ENCODE peak calls at places on chromosomes 6 and 20, in six cellular contexts. One of them, this sample, is unnamed.

GRCh38 chr6:149840345-149841075 is 23.6 kb downstream of the LRP11 start:
- DNase-seq in cortex of kidney: no peak
- DNase-seq in T1000: no peak
- DNase-seq in GM04504: peak; percentile 87
- DNase-seq in choroid plexus epithelial cell: peak; percentile 55
- DNase-seq in HuH-7.5: peak; percentile 79
- DNase-seq in this sample: peak; percentile 59

GRCh38 chr6:45687570-45687969 is 309.8 kb upstream of the SUPT3H start:
- DNase-seq in cortex of kidney: no peak
- DNase-seq in T1000: no peak
- DNase-seq in GM04504: no peak
- DNase-seq in choroid plexus epithelial cell: no peak
- DNase-seq in HuH-7.5: no peak
- DNase-seq in this sample: no peak

GRCh38 chr6:96301023-96301422 is 220.6 kb upstream of the UFL1 start:
- DNase-seq in cortex of kidney: no peak
- DNase-seq in T1000: no peak
- DNase-seq in GM04504: no peak
- DNase-seq in choroid plexus epithelial cell: no peak
- DNase-seq in HuH-7.5: no peak
- DNase-seq in this sample: no peak

GRCh38 chr20:20820104-20820503 is 107.7 kb upstream of the RALGAPA2 start:
- DNase-seq in cortex of kidney: no peak
- DNase-seq in T1000: no peak
- DNase-seq in GM04504: no peak
- DNase-seq in choroid plexus epithelial cell: peak; percentile 7
- DNase-seq in HuH-7.5: peak; percentile 75
- DNase-seq in this sample: no peak

GRCh38 chr6:170152111-170152926 is 138.6 kb downstream of the DLL1 start:
- DNase-seq in cortex of kidney: no peak
- DNase-seq in T1000: no peak
- DNase-seq in GM04504: no peak
- DNase-seq in choroid plexus epithelial cell: no peak
- DNase-seq in HuH-7.5: no peak
- DNase-seq in this sample: no peak

GRCh38 chr20:24668384-24668702 is 198.9 kb downstream of the SYNDIG1 start:
- DNase-seq in cortex of kidney: no peak
- DNase-seq in T1000: no peak
- DNase-seq in GM04504: no peak
- DNase-seq in choroid plexus epithelial cell: no peak
- DNase-seq in HuH-7.5: no peak
- DNase-seq in this sample: no peak

GRCh38 chr6:137084090-137084489 is 39.3 kb upstream of the IL20RA start:
- DNase-seq in cortex of kidney: no peak
- DNase-seq in T1000: no peak
- DNase-seq in GM04504: no peak
- DNase-seq in choroid plexus epithelial cell: no peak
- DNase-seq in HuH-7.5: no peak
- DNase-seq in this sample: no peak

GRCh38 chr20:37137547-37137946 is 41.6 kb upstream of the RPN2 start:
- DNase-seq in cortex of kidney: no peak
- DNase-seq in T1000: no peak
- DNase-seq in GM04504: no peak
- DNase-seq in choroid plexus epithelial cell: no peak
- DNase-seq in HuH-7.5: no peak
- DNase-seq in this sample: no peak

GRCh38 chr6:124956018-124956417 is 6.2 kb upstream of the RNF217 start:
- DNase-seq in cortex of kidney: no peak
- DNase-seq in T1000: no peak
- DNase-seq in GM04504: no peak
- DNase-seq in choroid plexus epithelial cell: no peak
- DNase-seq in HuH-7.5: no peak
- DNase-seq in this sample: no peak

GRCh38 chr6:6319947-6320811 is at the start of gene F13A1:
- DNase-seq in cortex of kidney: no peak
- DNase-seq in T1000: no peak
- DNase-seq in GM04504: no peak
- DNase-seq in choroid plexus epithelial cell: no peak
- DNase-seq in HuH-7.5: no peak
- DNase-seq in this sample: no peak

GRCh38 chr6:30769088-30769852 is 24.9 kb upstream of the IER3 start:
- DNase-seq in cortex of kidney: no peak
- DNase-seq in T1000: peak; percentile 83
- DNase-seq in GM04504: peak; percentile 87
- DNase-seq in choroid plexus epithelial cell: peak; percentile 91
- DNase-seq in HuH-7.5: no peak
- DNase-seq in this sample: peak; percentile 94

GRCh38 chr20:34791289-34792020 is 34.0 kb downstream of the NCOA6 start:
- DNase-seq in cortex of kidney: no peak
- DNase-seq in T1000: no peak
- DNase-seq in GM04504: peak; percentile 54
- DNase-seq in choroid plexus epithelial cell: peak; percentile 75
- DNase-seq in HuH-7.5: no peak
- DNase-seq in this sample: no peak

GRCh38 chr20:59779656-59780380 is 153.6 kb downstream of the SYCP2 start:
- DNase-seq in cortex of kidney: no peak
- DNase-seq in T1000: no peak
- DNase-seq in GM04504: no peak
- DNase-seq in choroid plexus epithelial cell: no peak
- DNase-seq in HuH-7.5: no peak
- DNase-seq in this sample: no peak

GRCh38 chr20:38926934-38927616 is 858 bp downstream of the FAM83D start:
- DNase-seq in cortex of kidney: no peak
- DNase-seq in T1000: no peak
- DNase-seq in GM04504: no peak
- DNase-seq in choroid plexus epithelial cell: peak; percentile 17
- DNase-seq in HuH-7.5: no peak
- DNase-seq in this sample: no peak

GRCh38 chr6:15747354-15747883 is 84.6 kb upstream of the DTNBP1 start:
- DNase-seq in cortex of kidney: no peak
- DNase-seq in T1000: no peak
- DNase-seq in GM04504: no peak
- DNase-seq in choroid plexus epithelial cell: no peak
- DNase-seq in HuH-7.5: no peak
- DNase-seq in this sample: no peak

GRCh38 chr20:48828734-48829460 is 1.1 kb upstream of the PREX1 start:
- DNase-seq in cortex of kidney: no peak
- DNase-seq in T1000: no peak
- DNase-seq in GM04504: no peak
- DNase-seq in choroid plexus epithelial cell: no peak
- DNase-seq in HuH-7.5: peak; percentile 61
- DNase-seq in this sample: no peak

GRCh38 chr20:16062661-16063591 is 510.3 kb downstream of the KIF16B start:
- DNase-seq in cortex of kidney: no peak
- DNase-seq in T1000: no peak
- DNase-seq in GM04504: no peak
- DNase-seq in choroid plexus epithelial cell: no peak
- DNase-seq in HuH-7.5: no peak
- DNase-seq in this sample: no peak

GRCh38 chr20:62133864-62134263 is 9.3 kb downstream of the PSMA7 start:
- DNase-seq in cortex of kidney: no peak
- DNase-seq in T1000: no peak
- DNase-seq in GM04504: no peak
- DNase-seq in choroid plexus epithelial cell: no peak
- DNase-seq in HuH-7.5: no peak
- DNase-seq in this sample: no peak

GRCh38 chr6:170017603-170018274 is 266.3 kb downstream of the ERMARD start:
- DNase-seq in cortex of kidney: no peak
- DNase-seq in T1000: no peak
- DNase-seq in GM04504: no peak
- DNase-seq in choroid plexus epithelial cell: no peak
- DNase-seq in HuH-7.5: no peak
- DNase-seq in this sample: no peak

GRCh38 chr20:13183005-13183404 is 38.1 kb upstream of the ISM1 start:
- DNase-seq in cortex of kidney: no peak
- DNase-seq in T1000: no peak
- DNase-seq in GM04504: no peak
- DNase-seq in choroid plexus epithelial cell: no peak
- DNase-seq in HuH-7.5: no peak
- DNase-seq in this sample: no peak

GRCh38 chr6:23728707-23729106 is 397.3 kb upstream of the NRSN1 start:
- DNase-seq in cortex of kidney: no peak
- DNase-seq in T1000: no peak
- DNase-seq in GM04504: no peak
- DNase-seq in choroid plexus epithelial cell: peak; percentile 5
- DNase-seq in HuH-7.5: no peak
- DNase-seq in this sample: no peak

GRCh38 chr6:15623282-15624116 is 39.3 kb downstream of the DTNBP1 start:
- DNase-seq in cortex of kidney: no peak
- DNase-seq in T1000: no peak
- DNase-seq in GM04504: no peak
- DNase-seq in choroid plexus epithelial cell: peak; percentile 52
- DNase-seq in HuH-7.5: no peak
- DNase-seq in this sample: peak; percentile 48

GRCh38 chr6:146543940-146544661 is 468 bp downstream of the RAB32 start:
- DNase-seq in cortex of kidney: no peak
- DNase-seq in T1000: peak; percentile 35
- DNase-seq in GM04504: no peak
- DNase-seq in choroid plexus epithelial cell: peak; percentile 53
- DNase-seq in HuH-7.5: peak; percentile 35
- DNase-seq in this sample: no peak

GRCh38 chr20:33539129-33539528 is 49.2 kb downstream of the CBFA2T2 start:
- DNase-seq in cortex of kidney: no peak
- DNase-seq in T1000: no peak
- DNase-seq in GM04504: no peak
- DNase-seq in choroid plexus epithelial cell: peak; percentile 58
- DNase-seq in HuH-7.5: no peak
- DNase-seq in this sample: no peak

GRCh38 chr20:62766716-62767115 is 29.6 kb upstream of the MRGBP start:
- DNase-seq in cortex of kidney: no peak
- DNase-seq in T1000: no peak
- DNase-seq in GM04504: no peak
- DNase-seq in choroid plexus epithelial cell: no peak
- DNase-seq in HuH-7.5: no peak
- DNase-seq in this sample: no peak

GRCh38 chr6:166626177-166627038 is 643 bp downstream of the RPS6KA2 start:
- DNase-seq in cortex of kidney: no peak
- DNase-seq in T1000: no peak
- DNase-seq in GM04504: no peak
- DNase-seq in choroid plexus epithelial cell: peak; percentile 68
- DNase-seq in HuH-7.5: no peak
- DNase-seq in this sample: no peak

GRCh38 chr6:127520061-127520460 is 926 bp upstream of the MTCL3 start:
- DNase-seq in cortex of kidney: no peak
- DNase-seq in T1000: no peak
- DNase-seq in GM04504: no peak
- DNase-seq in choroid plexus epithelial cell: peak; percentile 35
- DNase-seq in HuH-7.5: no peak
- DNase-seq in this sample: no peak

GRCh38 chr6:152716322-152716721 is 18.6 kb downstream of the MYCT1 start:
- DNase-seq in cortex of kidney: no peak
- DNase-seq in T1000: no peak
- DNase-seq in GM04504: no peak
- DNase-seq in choroid plexus epithelial cell: no peak
- DNase-seq in HuH-7.5: no peak
- DNase-seq in this sample: no peak

GRCh38 chr6:431504-431903 is 40.0 kb downstream of the IRF4 start:
- DNase-seq in cortex of kidney: no peak
- DNase-seq in T1000: no peak
- DNase-seq in GM04504: no peak
- DNase-seq in choroid plexus epithelial cell: no peak
- DNase-seq in HuH-7.5: no peak
- DNase-seq in this sample: no peak

GRCh38 chr6:149246691-149247384 is 70.7 kb upstream of the TAB2 start:
- DNase-seq in cortex of kidney: no peak
- DNase-seq in T1000: no peak
- DNase-seq in GM04504: no peak
- DNase-seq in choroid plexus epithelial cell: no peak
- DNase-seq in HuH-7.5: no peak
- DNase-seq in this sample: no peak

GRCh38 chr20:44396369-44396768 is 40.9 kb downstream of the HNF4A start:
- DNase-seq in cortex of kidney: no peak
- DNase-seq in T1000: no peak
- DNase-seq in GM04504: no peak
- DNase-seq in choroid plexus epithelial cell: no peak
- DNase-seq in HuH-7.5: no peak
- DNase-seq in this sample: no peak

GRCh38 chr6:626236-626635 is 30.7 kb downstream of the HUS1B start:
- DNase-seq in cortex of kidney: no peak
- DNase-seq in T1000: no peak
- DNase-seq in GM04504: no peak
- DNase-seq in choroid plexus epithelial cell: peak; percentile 50
- DNase-seq in HuH-7.5: no peak
- DNase-seq in this sample: no peak

GRCh38 chr6:35727206-35727934 is 9.5 kb upstream of the ARMC12 start:
- DNase-seq in cortex of kidney: no peak
- DNase-seq in T1000: peak; percentile 60
- DNase-seq in GM04504: no peak
- DNase-seq in choroid plexus epithelial cell: peak; percentile 94
- DNase-seq in HuH-7.5: peak; percentile 50
- DNase-seq in this sample: peak; percentile 56

GRCh38 chr6:10521104-10521808 is at the start of gene GCNT2:
- DNase-seq in cortex of kidney: no peak
- DNase-seq in T1000: peak; percentile 33
- DNase-seq in GM04504: no peak
- DNase-seq in choroid plexus epithelial cell: peak; percentile 75
- DNase-seq in HuH-7.5: peak; percentile 31
- DNase-seq in this sample: no peak

GRCh38 chr6:36979343-36979742 is 6.7 kb downstream of the MTCH1 start:
- DNase-seq in cortex of kidney: no peak
- DNase-seq in T1000: no peak
- DNase-seq in GM04504: peak; percentile 28
- DNase-seq in choroid plexus epithelial cell: peak; percentile 84
- DNase-seq in HuH-7.5: no peak
- DNase-seq in this sample: no peak

GRCh38 chr6:2971420-2972218 is at the start of gene SERPINB6:
- DNase-seq in cortex of kidney: no peak
- DNase-seq in T1000: peak; percentile 66
- DNase-seq in GM04504: no peak
- DNase-seq in choroid plexus epithelial cell: peak; percentile 80
- DNase-seq in HuH-7.5: peak; percentile 35
- DNase-seq in this sample: no peak

GRCh38 chr6:130749402-130749801 is 77.8 kb upstream of the SMLR1 start:
- DNase-seq in cortex of kidney: no peak
- DNase-seq in T1000: no peak
- DNase-seq in GM04504: no peak
- DNase-seq in choroid plexus epithelial cell: no peak
- DNase-seq in HuH-7.5: no peak
- DNase-seq in this sample: no peak

GRCh38 chr6:85278456-85279035 is 171.3 kb upstream of the NT5E start:
- DNase-seq in cortex of kidney: no peak
- DNase-seq in T1000: no peak
- DNase-seq in GM04504: no peak
- DNase-seq in choroid plexus epithelial cell: no peak
- DNase-seq in HuH-7.5: no peak
- DNase-seq in this sample: no peak

GRCh38 chr6:10302566-10303235 is 112.2 kb downstream of the TFAP2A start:
- DNase-seq in cortex of kidney: no peak
- DNase-seq in T1000: no peak
- DNase-seq in GM04504: no peak
- DNase-seq in choroid plexus epithelial cell: no peak
- DNase-seq in HuH-7.5: no peak
- DNase-seq in this sample: no peak